ENCODE peak calls at places on chromosomes 6 and 20, in four cellular contexts. One of them, this sample, is unnamed.

GRCh38 chr6:29845405-29846006 is 17.9 kb downstream of the HLA-G start:
- DNase-seq in heart right ventricle: no peak
- DNase-seq in PC-9: peak; percentile 78
- DNase-seq in naive thymus-derived CD4-positive, alpha-beta T cell: no peak
- DNase-seq in this sample: no peak

GRCh38 chr6:168326294-168327261 is 7.0 kb upstream of the DACT2 start:
- DNase-seq in PC-9: no peak
- DNase-seq in naive thymus-derived CD4-positive, alpha-beta T cell: no peak
- DNase-seq in heart right ventricle: no peak
- DNase-seq in this sample: no peak

GRCh38 chr6:140980265-140980887 is 1152.3 kb upstream of the GJE1 start:
- DNase-seq in PC-9: no peak
- DNase-seq in naive thymus-derived CD4-positive, alpha-beta T cell: no peak
- DNase-seq in heart right ventricle: no peak
- DNase-seq in this sample: no peak

GRCh38 chr20:35001596-35002362 is 46.1 kb downstream of the MYH7B start:
- DNase-seq in PC-9: no peak
- DNase-seq in heart right ventricle: no peak
- DNase-seq in naive thymus-derived CD4-positive, alpha-beta T cell: no peak
- DNase-seq in this sample: no peak

GRCh38 chr6:31651602-31652191 is 764 bp downstream of the BAG6 start:
- DNase-seq in PC-9: peak; percentile 71
- DNase-seq in naive thymus-derived CD4-positive, alpha-beta T cell: no peak
- DNase-seq in heart right ventricle: no peak
- DNase-seq in this sample: peak; percentile 90

GRCh38 chr20:23156170-23156841 is 70.2 kb upstream of the CD93 start:
- DNase-seq in heart right ventricle: no peak
- DNase-seq in PC-9: peak; percentile 81
- DNase-seq in naive thymus-derived CD4-positive, alpha-beta T cell: no peak
- DNase-seq in this sample: peak; percentile 53

GRCh38 chr6:166736606-166737005 is 109.6 kb upstream of the RPS6KA2 start:
- DNase-seq in naive thymus-derived CD4-positive, alpha-beta T cell: no peak
- DNase-seq in PC-9: peak; percentile 83
- DNase-seq in heart right ventricle: no peak
- DNase-seq in this sample: no peak

GRCh38 chr6:140001005-140001404 is 626.6 kb upstream of the CITED2 start:
- DNase-seq in PC-9: no peak
- DNase-seq in heart right ventricle: no peak
- DNase-seq in naive thymus-derived CD4-positive, alpha-beta T cell: no peak
- DNase-seq in this sample: peak; percentile 32

GRCh38 chr20:44621325-44621724 is 30.2 kb downstream of the ADA start:
- DNase-seq in PC-9: no peak
- DNase-seq in naive thymus-derived CD4-positive, alpha-beta T cell: no peak
- DNase-seq in heart right ventricle: no peak
- DNase-seq in this sample: no peak

GRCh38 chr6:90559931-90560330 is 26.9 kb downstream of the MAP3K7 start:
- DNase-seq in naive thymus-derived CD4-positive, alpha-beta T cell: no peak
- DNase-seq in heart right ventricle: no peak
- DNase-seq in PC-9: no peak
- DNase-seq in this sample: no peak

GRCh38 chr6:110398778-110399177 is 16.6 kb downstream of the DDO start:
- DNase-seq in PC-9: peak; percentile 6
- DNase-seq in naive thymus-derived CD4-positive, alpha-beta T cell: no peak
- DNase-seq in heart right ventricle: no peak
- DNase-seq in this sample: no peak

GRCh38 chr6:69179681-69180080 is 544.6 kb downstream of the ADGRB3 start:
- DNase-seq in naive thymus-derived CD4-positive, alpha-beta T cell: no peak
- DNase-seq in PC-9: no peak
- DNase-seq in heart right ventricle: no peak
- DNase-seq in this sample: no peak

GRCh38 chr6:34657307-34657978 is 39.1 kb downstream of the ILRUN start:
- DNase-seq in heart right ventricle: no peak
- DNase-seq in naive thymus-derived CD4-positive, alpha-beta T cell: no peak
- DNase-seq in PC-9: peak; percentile 78
- DNase-seq in this sample: peak; percentile 73

GRCh38 chr6:53741417-53741816 is 53.4 kb upstream of the LRRC1 start:
- DNase-seq in PC-9: no peak
- DNase-seq in heart right ventricle: no peak
- DNase-seq in naive thymus-derived CD4-positive, alpha-beta T cell: no peak
- DNase-seq in this sample: no peak

GRCh38 chr6:125728739-125729138 is 20.7 kb upstream of the HEY2 start:
- DNase-seq in heart right ventricle: no peak
- DNase-seq in PC-9: peak; percentile 31
- DNase-seq in naive thymus-derived CD4-positive, alpha-beta T cell: no peak
- DNase-seq in this sample: no peak

GRCh38 chr6:70371454-70372105 is 41.7 kb upstream of the FAM135A start:
- DNase-seq in heart right ventricle: no peak
- DNase-seq in naive thymus-derived CD4-positive, alpha-beta T cell: peak; percentile 45
- DNase-seq in PC-9: peak; percentile 93
- DNase-seq in this sample: no peak

GRCh38 chr6:36616888-36617521 is 22.8 kb downstream of the SRSF3 start:
- DNase-seq in naive thymus-derived CD4-positive, alpha-beta T cell: no peak
- DNase-seq in PC-9: peak; percentile 99
- DNase-seq in heart right ventricle: peak; percentile 58
- DNase-seq in this sample: peak; percentile 87

GRCh38 chr6:14542670-14543366 is 425.2 kb downstream of the CD83 start:
- DNase-seq in naive thymus-derived CD4-positive, alpha-beta T cell: no peak
- DNase-seq in PC-9: no peak
- DNase-seq in heart right ventricle: no peak
- DNase-seq in this sample: no peak

GRCh38 chr6:167293590-167294091 is 2.5 kb downstream of the UNC93A start:
- DNase-seq in naive thymus-derived CD4-positive, alpha-beta T cell: no peak
- DNase-seq in heart right ventricle: no peak
- DNase-seq in PC-9: no peak
- DNase-seq in this sample: no peak

GRCh38 chr6:89597988-89598387 is 40.6 kb downstream of the LYRM2 start:
- DNase-seq in naive thymus-derived CD4-positive, alpha-beta T cell: no peak
- DNase-seq in PC-9: peak; percentile 67
- DNase-seq in heart right ventricle: no peak
- DNase-seq in this sample: no peak

GRCh38 chr20:58175836-58176235 is 52.6 kb downstream of the ANKRD60 start:
- DNase-seq in PC-9: no peak
- DNase-seq in naive thymus-derived CD4-positive, alpha-beta T cell: no peak
- DNase-seq in heart right ventricle: no peak
- DNase-seq in this sample: no peak

GRCh38 chr6:86715676-86716075 is 221.7 kb upstream of the HTR1E start:
- DNase-seq in heart right ventricle: no peak
- DNase-seq in PC-9: peak; percentile 66
- DNase-seq in naive thymus-derived CD4-positive, alpha-beta T cell: no peak
- DNase-seq in this sample: no peak

GRCh38 chr20:51510169-51510568 is 32.4 kb downstream of the NFATC2 start:
- DNase-seq in heart right ventricle: no peak
- DNase-seq in PC-9: no peak
- DNase-seq in naive thymus-derived CD4-positive, alpha-beta T cell: no peak
- DNase-seq in this sample: no peak

GRCh38 chr6:89290401-89291155 is 24.5 kb downstream of the GABRR2 start:
- DNase-seq in naive thymus-derived CD4-positive, alpha-beta T cell: no peak
- DNase-seq in PC-9: no peak
- DNase-seq in heart right ventricle: no peak
- DNase-seq in this sample: no peak

GRCh38 chr6:44049989-44050871 is 77.0 kb downstream of the MRPL14 start:
- DNase-seq in heart right ventricle: no peak
- DNase-seq in PC-9: no peak
- DNase-seq in naive thymus-derived CD4-positive, alpha-beta T cell: no peak
- DNase-seq in this sample: no peak

GRCh38 chr20:57403216-57403615 is 12.0 kb downstream of the RBM38 start:
- DNase-seq in PC-9: no peak
- DNase-seq in naive thymus-derived CD4-positive, alpha-beta T cell: no peak
- DNase-seq in heart right ventricle: no peak
- DNase-seq in this sample: no peak

GRCh38 chr6:134954272-134954990 is 4.5 kb upstream of the ALDH8A1 start:
- DNase-seq in PC-9: no peak
- DNase-seq in heart right ventricle: no peak
- DNase-seq in naive thymus-derived CD4-positive, alpha-beta T cell: no peak
- DNase-seq in this sample: no peak

GRCh38 chr20:58839991-58840747 is 10.5 kb downstream of the GNAS-AS1 start:
- DNase-seq in PC-9: no peak
- DNase-seq in naive thymus-derived CD4-positive, alpha-beta T cell: no peak
- DNase-seq in heart right ventricle: no peak
- DNase-seq in this sample: no peak

GRCh38 chr6:48135352-48136084 is 24.5 kb upstream of the PTCHD4 start:
- DNase-seq in naive thymus-derived CD4-positive, alpha-beta T cell: no peak
- DNase-seq in PC-9: peak; percentile 67
- DNase-seq in heart right ventricle: no peak
- DNase-seq in this sample: peak; percentile 48

GRCh38 chr6:131116321-131116720 is 18.9 kb upstream of the AKAP7 start:
- DNase-seq in heart right ventricle: no peak
- DNase-seq in PC-9: no peak
- DNase-seq in naive thymus-derived CD4-positive, alpha-beta T cell: no peak
- DNase-seq in this sample: no peak

GRCh38 chr6:97405818-97406409 is 122.9 kb upstream of the MMS22L start:
- DNase-seq in heart right ventricle: no peak
- DNase-seq in PC-9: no peak
- DNase-seq in naive thymus-derived CD4-positive, alpha-beta T cell: no peak
- DNase-seq in this sample: no peak

GRCh38 chr6:56772737-56773184 is 130.1 kb upstream of the DST start:
- DNase-seq in PC-9: peak; percentile 47
- DNase-seq in naive thymus-derived CD4-positive, alpha-beta T cell: no peak
- DNase-seq in heart right ventricle: no peak
- DNase-seq in this sample: peak; percentile 55

GRCh38 chr6:108222504-108222903 is 38.3 kb downstream of the SNX3 start:
- DNase-seq in PC-9: no peak
- DNase-seq in heart right ventricle: no peak
- DNase-seq in naive thymus-derived CD4-positive, alpha-beta T cell: no peak
- DNase-seq in this sample: no peak

GRCh38 chr20:35496481-35496880 is 33.0 kb downstream of the C20orf173 start:
- DNase-seq in naive thymus-derived CD4-positive, alpha-beta T cell: no peak
- DNase-seq in heart right ventricle: no peak
- DNase-seq in PC-9: no peak
- DNase-seq in this sample: no peak

GRCh38 chr6:169978615-169979161 is 227.3 kb downstream of the ERMARD start:
- DNase-seq in PC-9: no peak
- DNase-seq in heart right ventricle: no peak
- DNase-seq in naive thymus-derived CD4-positive, alpha-beta T cell: no peak
- DNase-seq in this sample: no peak

GRCh38 chr6:143513410-143513809 is 1.9 kb upstream of the FUCA2 start:
- DNase-seq in PC-9: no peak
- DNase-seq in heart right ventricle: peak; percentile 25
- DNase-seq in naive thymus-derived CD4-positive, alpha-beta T cell: no peak
- DNase-seq in this sample: no peak

GRCh38 chr6:68008445-68008844 is 626.6 kb upstream of the ADGRB3 start:
- DNase-seq in naive thymus-derived CD4-positive, alpha-beta T cell: no peak
- DNase-seq in PC-9: no peak
- DNase-seq in heart right ventricle: no peak
- DNase-seq in this sample: no peak

DNA sequence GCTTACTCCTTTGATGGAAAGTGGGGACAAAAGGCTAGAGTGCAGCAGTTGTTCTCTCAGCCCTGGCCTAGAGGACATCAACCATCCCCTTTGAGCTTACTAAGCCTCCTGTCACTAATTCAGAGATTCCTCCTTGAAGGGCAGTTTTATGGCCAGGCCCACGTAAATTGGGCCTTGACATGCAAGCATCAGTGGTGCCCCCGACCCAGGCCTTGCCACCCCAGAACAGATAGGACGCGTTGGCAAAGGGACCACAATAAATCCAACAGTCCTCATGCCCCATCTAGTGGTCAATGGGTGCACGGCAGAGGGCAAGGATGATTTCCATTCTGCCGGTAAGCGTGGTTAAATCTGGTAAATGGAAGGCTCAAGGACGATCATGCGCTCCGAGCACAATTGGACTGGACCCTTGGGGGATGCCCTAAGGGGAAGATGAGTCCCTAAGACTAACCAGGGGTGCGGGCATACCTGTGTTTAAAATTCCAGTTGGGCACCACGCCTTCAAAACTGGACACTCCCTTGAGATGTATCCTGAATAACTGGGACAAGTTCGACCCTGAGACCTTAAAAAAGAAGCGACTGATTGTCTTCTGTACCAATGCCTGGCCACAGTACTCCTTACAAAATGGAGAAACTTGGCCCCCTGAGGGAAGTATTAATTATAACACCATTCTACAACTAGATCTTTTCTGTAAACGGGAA is 32.6 kb downstream of the CEP85L start:
- DNase-seq in heart right ventricle: peak; percentile 58
- DNase-seq in naive thymus-derived CD4-positive, alpha-beta T cell: peak; percentile 70
- DNase-seq in PC-9: no peak
- DNase-seq in this sample: peak; percentile 66
- H3K27ac ChIP-seq in heart right ventricle: no peak overlapping the region
- H3K27ac ChIP-seq in naive thymus-derived CD4-positive, alpha-beta T cell: no peak overlapping the region
- H3K27ac ChIP-seq in PC-9: no peak overlapping the region
- H3K27ac ChIP-seq in this sample: no peak overlapping the region

GRCh38 chr6:45433533-45434400 is 56.0 kb upstream of the SUPT3H start:
- DNase-seq in heart right ventricle: no peak
- DNase-seq in PC-9: no peak
- DNase-seq in naive thymus-derived CD4-positive, alpha-beta T cell: no peak
- DNase-seq in this sample: no peak
- H3K4me1 ChIP-seq in heart right ventricle: peaks cover 14% of the 10 kb centered on the region
- H3K4me1 ChIP-seq in PC-9: peaks cover 11% of the 10 kb centered on the region
- H3K4me1 ChIP-seq in naive thymus-derived CD4-positive, alpha-beta T cell: peaks cover 32% of the 10 kb centered on the region
- H3K4me1 ChIP-seq in this sample: peaks cover 23% of the 10 kb centered on the region

GRCh38 chr6:106783631-106784566 is 154.5 kb downstream of the QRSL1 start:
- DNase-seq in naive thymus-derived CD4-positive, alpha-beta T cell: no peak
- DNase-seq in heart right ventricle: no peak
- DNase-seq in PC-9: peak; percentile 85
- DNase-seq in this sample: no peak

GRCh38 chr6:106778943-106779342 is 149.6 kb downstream of the QRSL1 start:
- DNase-seq in PC-9: no peak
- DNase-seq in naive thymus-derived CD4-positive, alpha-beta T cell: no peak
- DNase-seq in heart right ventricle: no peak
- DNase-seq in this sample: no peak

GRCh38 chr6:106787327-106788196 is 158.2 kb downstream of the QRSL1 start:
- DNase-seq in PC-9: no peak
- DNase-seq in naive thymus-derived CD4-positive, alpha-beta T cell: no peak
- DNase-seq in heart right ventricle: no peak
- DNase-seq in this sample: no peak

GRCh38 chr6:106782524-106783265 is 153.3 kb downstream of the QRSL1 start:
- DNase-seq in heart right ventricle: no peak
- DNase-seq in naive thymus-derived CD4-positive, alpha-beta T cell: no peak
- DNase-seq in PC-9: no peak
- DNase-seq in this sample: no peak
- H3K9me3 ChIP-seq in heart right ventricle: no peaks in the 10 kb centered on the region
- H3K9me3 ChIP-seq in naive thymus-derived CD4-positive, alpha-beta T cell: no peaks in the 10 kb centered on the region
- H3K9me3 ChIP-seq in PC-9: no peaks in the 10 kb centered on the region
- H3K9me3 ChIP-seq in this sample: no peaks in the 10 kb centered on the region

DNA sequence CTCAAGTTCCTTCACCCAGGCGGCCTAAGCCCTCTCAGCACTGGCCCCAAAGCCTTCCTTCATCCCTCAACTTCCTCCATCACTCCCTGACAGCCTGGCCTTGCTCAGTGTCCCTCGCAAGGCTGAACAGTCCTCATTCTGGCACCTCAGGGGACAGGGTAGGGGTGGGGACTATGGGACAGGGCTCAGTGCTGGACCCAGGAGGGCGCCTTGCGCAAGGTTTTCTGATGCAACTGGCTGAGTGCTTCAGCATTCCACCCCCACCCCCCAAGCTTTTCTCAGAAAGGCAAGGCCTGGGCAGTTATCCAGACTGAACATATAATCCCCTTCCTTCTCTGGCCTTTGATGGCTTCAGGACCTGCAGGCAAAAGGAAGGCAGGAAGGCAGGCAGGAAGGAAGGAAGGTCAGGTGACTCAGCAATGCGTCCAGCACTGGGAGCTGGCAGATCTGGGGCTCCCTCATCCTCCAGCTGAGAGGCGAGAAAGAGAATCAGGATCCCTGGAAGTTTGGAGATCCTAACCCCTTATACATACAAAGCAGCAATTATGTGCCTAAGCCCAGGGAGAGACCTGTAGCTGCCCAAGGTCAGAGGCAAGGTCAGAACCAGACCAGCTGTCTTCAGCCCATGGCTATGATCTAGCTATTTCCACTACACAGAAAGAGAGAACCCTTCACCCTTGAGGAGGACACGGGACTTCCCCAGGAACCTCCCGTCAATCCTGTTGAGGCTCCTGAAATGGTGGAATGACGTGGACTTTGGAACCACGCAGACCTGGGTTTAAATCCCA is 8.6 kb upstream of the TRIB3 start:
- DNase-seq in naive thymus-derived CD4-positive, alpha-beta T cell: no peak
- DNase-seq in heart right ventricle: peak; percentile 72
- DNase-seq in PC-9: peak; percentile 96
- DNase-seq in this sample: peak; percentile 91
- H3K27ac ChIP-seq in naive thymus-derived CD4-positive, alpha-beta T cell: no peak overlapping the region
- H3K27ac ChIP-seq in heart right ventricle: peak overlapping the region; percentile 81
- H3K27ac ChIP-seq in PC-9: peak overlapping the region; percentile 96
- H3K27ac ChIP-seq in this sample: peak overlapping the region; percentile 72

This sample was measured in adrenal gland.